ENCODE peak calls at places on chromosomes 6 and 20, in seven cellular contexts. One of them, this sample, is unnamed.

GRCh38 chr6:11364971-11365397 is 132.5 kb upstream of the NEDD9 start:
- DNase-seq in sigmoid colon: no peak
- DNase-seq in right lobe of liver: peak
- DNase-seq in coronary artery: no peak
- DNase-seq in uterus: peak
- DNase-seq in heart left ventricle: no peak
- DNase-seq in mammary epithelial cell: no peak
- DNase-seq in this sample: no peak

GRCh38 chr6:12548526-12548925 is 168.0 kb upstream of the PHACTR1 start:
- DNase-seq in sigmoid colon: no peak
- DNase-seq in right lobe of liver: no peak
- DNase-seq in coronary artery: no peak
- DNase-seq in uterus: no peak
- DNase-seq in heart left ventricle: no peak
- DNase-seq in mammary epithelial cell: no peak
- DNase-seq in this sample: no peak

GRCh38 chr20:56716806-56717205 is 87.7 kb downstream of the TFAP2C start:
- DNase-seq in sigmoid colon: no peak
- DNase-seq in right lobe of liver: no peak
- DNase-seq in coronary artery: no peak
- DNase-seq in uterus: no peak
- DNase-seq in heart left ventricle: no peak
- DNase-seq in mammary epithelial cell: peak
- DNase-seq in this sample: no peak

GRCh38 chr20:39745380-39745779 is 783.2 kb downstream of the DHX35 start:
- DNase-seq in sigmoid colon: no peak
- DNase-seq in right lobe of liver: no peak
- DNase-seq in coronary artery: no peak
- DNase-seq in uterus: no peak
- DNase-seq in heart left ventricle: no peak
- DNase-seq in mammary epithelial cell: no peak
- DNase-seq in this sample: no peak

GRCh38 chr6:49406241-49406970 is 56.6 kb downstream of the MMUT start:
- DNase-seq in sigmoid colon: no peak
- DNase-seq in right lobe of liver: no peak
- DNase-seq in coronary artery: no peak
- DNase-seq in uterus: no peak
- DNase-seq in heart left ventricle: no peak
- DNase-seq in mammary epithelial cell: no peak
- DNase-seq in this sample: no peak

GRCh38 chr20:63129376-63129965 is 86.5 kb downstream of the YTHDF1 start:
- DNase-seq in sigmoid colon: peak
- DNase-seq in right lobe of liver: peak
- DNase-seq in coronary artery: no peak
- DNase-seq in uterus: no peak
- DNase-seq in heart left ventricle: peak
- DNase-seq in mammary epithelial cell: no peak
- DNase-seq in this sample: no peak

GRCh38 chr6:25788305-25788922 is 33.9 kb downstream of the SLC17A4 start:
- DNase-seq in sigmoid colon: no peak
- DNase-seq in right lobe of liver: peak
- DNase-seq in coronary artery: no peak
- DNase-seq in uterus: peak
- DNase-seq in heart left ventricle: no peak
- DNase-seq in mammary epithelial cell: peak
- DNase-seq in this sample: peak

GRCh38 chr20:3181270-3181669 is 7.9 kb upstream of the LZTS3 start:
- DNase-seq in sigmoid colon: no peak
- DNase-seq in right lobe of liver: no peak
- DNase-seq in coronary artery: no peak
- DNase-seq in uterus: no peak
- DNase-seq in heart left ventricle: no peak
- DNase-seq in mammary epithelial cell: no peak
- DNase-seq in this sample: no peak

GRCh38 chr6:13216236-13216933 is 112.0 kb downstream of the TBC1D7 start:
- DNase-seq in sigmoid colon: no peak
- DNase-seq in right lobe of liver: no peak
- DNase-seq in coronary artery: no peak
- DNase-seq in uterus: no peak
- DNase-seq in heart left ventricle: no peak
- DNase-seq in mammary epithelial cell: no peak
- DNase-seq in this sample: no peak

GRCh38 chr6:47669684-47670515 is 28.5 kb upstream of the ADGRF4 start:
- DNase-seq in sigmoid colon: no peak
- DNase-seq in right lobe of liver: no peak
- DNase-seq in coronary artery: no peak
- DNase-seq in uterus: no peak
- DNase-seq in heart left ventricle: no peak
- DNase-seq in mammary epithelial cell: peak
- DNase-seq in this sample: no peak

GRCh38 chr6:70531133-70531532 is 35.6 kb upstream of the SDHAF4 start:
- DNase-seq in sigmoid colon: no peak
- DNase-seq in right lobe of liver: no peak
- DNase-seq in coronary artery: no peak
- DNase-seq in uterus: no peak
- DNase-seq in heart left ventricle: no peak
- DNase-seq in mammary epithelial cell: no peak
- DNase-seq in this sample: no peak

GRCh38 chr6:121522265-121522664 is 86.8 kb downstream of the GJA1 start:
- DNase-seq in sigmoid colon: no peak
- DNase-seq in right lobe of liver: no peak
- DNase-seq in coronary artery: peak
- DNase-seq in uterus: peak
- DNase-seq in heart left ventricle: no peak
- DNase-seq in mammary epithelial cell: peak
- DNase-seq in this sample: peak

GRCh38 chr20:43955244-43956191 is 40.9 kb downstream of the TOX2 start:
- DNase-seq in sigmoid colon: no peak
- DNase-seq in right lobe of liver: no peak
- DNase-seq in coronary artery: no peak
- DNase-seq in uterus: no peak
- DNase-seq in heart left ventricle: no peak
- DNase-seq in mammary epithelial cell: peak
- DNase-seq in this sample: peak

GRCh38 chr20:34302312-34302722 is 838 bp downstream of the AHCY start:
- DNase-seq in sigmoid colon: no peak
- DNase-seq in right lobe of liver: no peak
- DNase-seq in coronary artery: no peak
- DNase-seq in uterus: no peak
- DNase-seq in heart left ventricle: no peak
- DNase-seq in mammary epithelial cell: peak
- DNase-seq in this sample: no peak

GRCh38 chr6:33410711-33411631 is at the start of gene PHF1:
- DNase-seq in sigmoid colon: no peak
- DNase-seq in right lobe of liver: no peak
- DNase-seq in coronary artery: peak
- DNase-seq in uterus: no peak
- DNase-seq in heart left ventricle: peak
- DNase-seq in mammary epithelial cell: no peak
- DNase-seq in this sample: peak

GRCh38 chr6:109279628-109280027 is 102.6 kb downstream of the CD164 start:
- DNase-seq in sigmoid colon: no peak
- DNase-seq in right lobe of liver: no peak
- DNase-seq in coronary artery: no peak
- DNase-seq in uterus: no peak
- DNase-seq in heart left ventricle: no peak
- DNase-seq in mammary epithelial cell: no peak
- DNase-seq in this sample: no peak

GRCh38 chr20:42277203-42277602 is 659.0 kb upstream of the CHD6 start:
- DNase-seq in sigmoid colon: no peak
- DNase-seq in right lobe of liver: no peak
- DNase-seq in coronary artery: no peak
- DNase-seq in uterus: no peak
- DNase-seq in heart left ventricle: no peak
- DNase-seq in mammary epithelial cell: no peak
- DNase-seq in this sample: no peak

GRCh38 chr6:128131566-128131965 is 230.7 kb upstream of the THEMIS start:
- DNase-seq in sigmoid colon: no peak
- DNase-seq in right lobe of liver: no peak
- DNase-seq in coronary artery: no peak
- DNase-seq in uterus: no peak
- DNase-seq in heart left ventricle: no peak
- DNase-seq in mammary epithelial cell: peak
- DNase-seq in this sample: no peak

GRCh38 chr6:110378552-110378951 is 20.4 kb upstream of the METTL24 start:
- DNase-seq in sigmoid colon: no peak
- DNase-seq in right lobe of liver: no peak
- DNase-seq in coronary artery: no peak
- DNase-seq in uterus: no peak
- DNase-seq in heart left ventricle: no peak
- DNase-seq in mammary epithelial cell: no peak
- DNase-seq in this sample: no peak

GRCh38 chr6:166861304-166861703 is 95.0 kb downstream of the RNASET2 start:
- DNase-seq in sigmoid colon: no peak
- DNase-seq in right lobe of liver: no peak
- DNase-seq in coronary artery: no peak
- DNase-seq in uterus: no peak
- DNase-seq in heart left ventricle: no peak
- DNase-seq in mammary epithelial cell: no peak
- DNase-seq in this sample: no peak

GRCh38 chr20:63295846-63296245 is 2.9 kb downstream of the COL20A1 start:
- DNase-seq in sigmoid colon: no peak
- DNase-seq in right lobe of liver: no peak
- DNase-seq in coronary artery: no peak
- DNase-seq in uterus: no peak
- DNase-seq in heart left ventricle: peak
- DNase-seq in mammary epithelial cell: no peak
- DNase-seq in this sample: no peak

GRCh38 chr20:62550087-62550565 is 74.3 kb upstream of the GATA5 start:
- DNase-seq in sigmoid colon: peak
- DNase-seq in right lobe of liver: no peak
- DNase-seq in coronary artery: peak
- DNase-seq in uterus: peak
- DNase-seq in heart left ventricle: peak
- DNase-seq in mammary epithelial cell: no peak
- DNase-seq in this sample: no peak

GRCh38 chr6:21538186-21538798 is 55.3 kb upstream of the SOX4 start:
- DNase-seq in sigmoid colon: no peak
- DNase-seq in right lobe of liver: no peak
- DNase-seq in coronary artery: no peak
- DNase-seq in uterus: no peak
- DNase-seq in heart left ventricle: no peak
- DNase-seq in mammary epithelial cell: peak
- DNase-seq in this sample: no peak

GRCh38 chr6:168054663-168055560 is 24.1 kb downstream of the FRMD1 start:
- DNase-seq in sigmoid colon: no peak
- DNase-seq in right lobe of liver: no peak
- DNase-seq in coronary artery: no peak
- DNase-seq in uterus: no peak
- DNase-seq in heart left ventricle: peak
- DNase-seq in mammary epithelial cell: no peak
- DNase-seq in this sample: no peak

GRCh38 chr6:7112741-7113313 is 5.1 kb downstream of the RREB1 start:
- DNase-seq in sigmoid colon: no peak
- DNase-seq in right lobe of liver: no peak
- DNase-seq in coronary artery: no peak
- DNase-seq in uterus: no peak
- DNase-seq in heart left ventricle: peak
- DNase-seq in mammary epithelial cell: peak
- DNase-seq in this sample: no peak

GRCh38 chr20:39266989-39267388 is 304.8 kb downstream of the DHX35 start:
- DNase-seq in sigmoid colon: no peak
- DNase-seq in right lobe of liver: no peak
- DNase-seq in coronary artery: no peak
- DNase-seq in uterus: no peak
- DNase-seq in heart left ventricle: no peak
- DNase-seq in mammary epithelial cell: no peak
- DNase-seq in this sample: no peak

GRCh38 chr6:66900081-66900770 is 1193.2 kb upstream of the EYS start:
- DNase-seq in sigmoid colon: no peak
- DNase-seq in right lobe of liver: no peak
- DNase-seq in coronary artery: no peak
- DNase-seq in uterus: no peak
- DNase-seq in heart left ventricle: no peak
- DNase-seq in mammary epithelial cell: no peak
- DNase-seq in this sample: no peak

GRCh38 chr6:93300661-93301060 is 118.7 kb downstream of the EPHA7 start:
- DNase-seq in sigmoid colon: no peak
- DNase-seq in right lobe of liver: no peak
- DNase-seq in coronary artery: no peak
- DNase-seq in uterus: no peak
- DNase-seq in heart left ventricle: no peak
- DNase-seq in mammary epithelial cell: no peak
- DNase-seq in this sample: no peak

GRCh38 chr6:155247618-155248017 is 16.2 kb upstream of the CLDN20 start:
- DNase-seq in sigmoid colon: no peak
- DNase-seq in right lobe of liver: no peak
- DNase-seq in coronary artery: no peak
- DNase-seq in uterus: no peak
- DNase-seq in heart left ventricle: no peak
- DNase-seq in mammary epithelial cell: peak
- DNase-seq in this sample: peak
- H3K27ac ChIP-seq in sigmoid colon: peak
- H3K27ac ChIP-seq in right lobe of liver: no peak
- H3K27ac ChIP-seq in coronary artery: peak
- H3K27ac ChIP-seq in uterus: peak
- H3K27ac ChIP-seq in heart left ventricle: no peak
- H3K27ac ChIP-seq in mammary epithelial cell: no peak
- H3K27ac ChIP-seq in this sample: peak

DNA sequence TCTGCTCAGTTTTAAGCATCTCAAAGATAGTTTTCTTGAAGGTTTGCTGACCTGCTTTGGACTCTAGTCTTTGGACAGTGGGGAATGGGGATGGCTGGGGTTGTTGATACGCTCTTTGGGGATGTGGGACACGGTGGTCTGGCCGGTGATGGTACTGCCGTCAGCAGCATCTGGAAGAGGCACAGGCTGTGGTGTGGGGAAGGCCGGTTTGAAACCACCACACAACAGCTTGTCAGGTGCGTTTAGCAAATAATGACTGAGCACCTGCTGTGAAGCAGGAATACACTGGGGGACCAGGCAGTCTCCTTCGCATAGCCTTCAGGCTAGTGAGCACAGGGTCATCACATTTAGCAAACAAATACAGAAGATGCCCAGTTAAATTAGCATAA is 94.1 kb downstream of the TMEM242 start:
- DNase-seq in sigmoid colon: peak
- DNase-seq in right lobe of liver: no peak
- DNase-seq in coronary artery: no peak
- DNase-seq in uterus: no peak
- DNase-seq in heart left ventricle: no peak
- DNase-seq in mammary epithelial cell: no peak
- DNase-seq in this sample: no peak
- TF ChIP-seq CTCF in sigmoid colon: no peak
- TF ChIP-seq CTCF in right lobe of liver: no peak
- TF ChIP-seq CTCF in coronary artery: no peak
- TF ChIP-seq CTCF in uterus: no peak
- TF ChIP-seq CTCF in heart left ventricle: no peak
- TF ChIP-seq CTCF in mammary epithelial cell: no peak
- TF ChIP-seq CTCF in this sample: no peak

GRCh38 chr6:657743-658142 is 843 bp upstream of the HUS1B start:
- DNase-seq in sigmoid colon: no peak
- DNase-seq in right lobe of liver: no peak
- DNase-seq in coronary artery: no peak
- DNase-seq in uterus: no peak
- DNase-seq in heart left ventricle: no peak
- DNase-seq in mammary epithelial cell: no peak
- DNase-seq in this sample: no peak
- H3K4me3 ChIP-seq in sigmoid colon: no peak
- H3K4me3 ChIP-seq in right lobe of liver: no peak
- H3K4me3 ChIP-seq in coronary artery: no peak
- H3K4me3 ChIP-seq in uterus: no peak
- H3K4me3 ChIP-seq in heart left ventricle: no peak
- H3K4me3 ChIP-seq in mammary epithelial cell: no peak
- H3K4me3 ChIP-seq in this sample: no peak

GRCh38 chr20:54190200-54190599 is 16.4 kb upstream of the CYP24A1 start:
- DNase-seq in sigmoid colon: no peak
- DNase-seq in right lobe of liver: no peak
- DNase-seq in coronary artery: no peak
- DNase-seq in uterus: no peak
- DNase-seq in heart left ventricle: no peak
- DNase-seq in mammary epithelial cell: no peak
- DNase-seq in this sample: no peak
- H3K27ac ChIP-seq in sigmoid colon: no peak
- H3K27ac ChIP-seq in right lobe of liver: no peak
- H3K27ac ChIP-seq in coronary artery: no peak
- H3K27ac ChIP-seq in uterus: no peak
- H3K27ac ChIP-seq in heart left ventricle: no peak
- H3K27ac ChIP-seq in mammary epithelial cell: peak
- H3K27ac ChIP-seq in this sample: no peak